ENCODE peak calls at places on chromosomes 1 and 21, in four cellular contexts. O, L, C and M are unnamed samples.

GRCh38 chr1:229028987-229029550 is 241.8 kb upstream of the RAB4A start:
- DNase-seq in O (no peak), C (no peak), L (no peak), M (no peak)

GRCh38 chr1:178490967-178491366 is 5.8 kb downstream of the CLEC20A start:
- DNase-seq in O (no peak), C (no peak), L (no peak), M (no peak)

GRCh38 chr1:32239790-32240139 is 7.3 kb upstream of the FAM167B start:
- DNase-seq in L (no peak), O (no peak), C (no peak), M (no peak)

GRCh38 chr1:17861685-17862084 is 106.6 kb downstream of the ACTL8 start:
- DNase-seq in L (peak; percentile 62), C (no peak), O (no peak), M (peak; percentile 25)

GRCh38 chr1:97108200-97108599 is 386.6 kb downstream of the PTBP2 start:
- DNase-seq in O (no peak), L (no peak), C (no peak), M (no peak)

GRCh38 chr1:217493290-217493689 is 137.6 kb downstream of the GPATCH2 start:
- DNase-seq in C (no peak), O (no peak), L (no peak), M (no peak)

GRCh38 chr1:243842978-243843490 is 7.0 kb downstream of the AKT3 start:
- DNase-seq in O (no peak), L (no peak), C (no peak), M (no peak)

GRCh38 chr1:16167331-16168143 is 11.7 kb upstream of the EPHA2 start:
- DNase-seq in C (peak; percentile 91), L (peak; percentile 92), O (peak; percentile 91), M (peak; percentile 89)

GRCh38 chr1:25198731-25199231 is 33.5 kb downstream of the SYF2 start:
- DNase-seq in O (no peak), L (no peak), C (peak; percentile 40), M (no peak)

GRCh38 chr1:150765229-150765976 is at the start of gene CTSS:
- DNase-seq in C (no peak), O (no peak), L (no peak), M (no peak)

GRCh38 chr1:40896482-40896881 is 34.3 kb upstream of the CITED4 start:
- DNase-seq in L (no peak), O (no peak), C (no peak), M (no peak)

GRCh38 chr1:236502972-236503639 is 20.7 kb upstream of the LGALS8 start:
- DNase-seq in L (no peak), O (peak; percentile 76), C (peak; percentile 57), M (peak; percentile 46)

GRCh38 chr1:38831753-38832734 is 27.5 kb downstream of the RRAGC start:
- DNase-seq in C (no peak), L (no peak), O (no peak), M (no peak)

GRCh38 chr1:38833146-38833545 is 26.4 kb downstream of the RRAGC start:
- DNase-seq in C (no peak), L (no peak), O (no peak), M (no peak)

GRCh38 chr1:38829368-38829767 is 30.2 kb downstream of the RRAGC start:
- DNase-seq in C (no peak), L (no peak), O (no peak), M (no peak)

GRCh38 chr1:38835230-38835827 is 24.2 kb downstream of the RRAGC start:
- DNase-seq in C (peak; percentile 71), L (peak; percentile 64), O (no peak), M (peak; percentile 37)

GRCh38 chr1:38834221-38834782 is 25.3 kb downstream of the RRAGC start:
- DNase-seq in O (no peak), C (no peak), L (no peak), M (no peak)
- TF ChIP-seq TEAD4 in O (no peak), C (no peak), L (no peak), M (no peak)

GRCh38 chr1:218823291-218823900 is 350.3 kb upstream of the LYPLAL1 start:
- DNase-seq in C (no peak), L (no peak), O (no peak), M (no peak)
- TF ChIP-seq TEAD4 in C (no peak), L (peak; percentile 28), O (no peak), M (no peak)

DNA sequence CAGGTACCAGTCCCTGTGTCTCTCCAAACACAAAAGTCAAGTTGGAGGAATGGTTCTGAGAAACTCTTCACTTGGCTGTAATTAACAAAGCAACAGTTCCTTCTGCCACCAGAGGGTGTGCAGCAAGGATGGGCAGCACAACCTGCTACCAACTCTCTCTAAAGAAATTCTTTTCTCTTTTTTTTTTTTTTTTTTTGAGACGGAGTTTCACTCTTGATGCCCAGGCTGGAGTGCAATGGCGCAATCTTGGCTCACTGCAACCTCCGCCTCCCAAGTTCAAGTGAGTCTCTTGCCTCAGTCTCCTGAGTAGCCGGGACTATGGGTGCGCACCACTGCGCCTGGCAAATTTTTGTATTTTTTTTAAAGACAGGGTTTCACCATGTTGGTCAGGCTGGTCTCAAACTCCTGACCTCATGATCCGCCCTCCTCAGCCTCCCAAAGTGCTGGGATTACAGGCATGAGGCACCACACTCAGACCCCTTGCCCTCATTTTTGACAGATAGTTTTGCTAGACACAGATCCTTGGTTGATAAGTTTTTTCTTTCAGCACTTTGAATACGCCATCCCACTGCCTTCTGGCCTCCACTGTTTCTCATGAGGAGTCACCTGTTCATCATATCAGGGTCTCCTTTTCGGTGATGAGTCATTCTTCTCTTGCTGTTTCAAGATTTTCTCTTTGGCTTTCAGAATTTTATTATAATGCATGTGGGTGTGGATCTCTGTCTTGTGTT is 12.1 kb upstream of the DEGS1 start:
- DNase-seq in L (peak; percentile 23), O (no peak), C (peak; percentile 32), M (peak; percentile 30)
- TF ChIP-seq TEAD4 in L (no peak), O (no peak), C (no peak), M (no peak)

GRCh38 chr1:177181631-177182291 is 11.0 kb downstream of the BRINP2 start:
- DNase-seq in L (peak; percentile 88), O (peak; percentile 96), C (peak; percentile 81), M (peak; percentile 92)

GRCh38 chr1:177183801-177184200 is 13.0 kb downstream of the BRINP2 start:
- DNase-seq in L (no peak), C (no peak), O (no peak), M (no peak)

GRCh38 chr1:177185209-177185608 is 14.5 kb downstream of the BRINP2 start:
- DNase-seq in L (no peak), O (peak; percentile 58), C (peak; percentile 24), M (peak; percentile 42)

GRCh38 chr1:177181280-177181630 is 10.5 kb downstream of the BRINP2 start:
- DNase-seq in L (peak; percentile 51), O (peak; percentile 67), C (peak; percentile 8), M (peak; percentile 43)
- TF ChIP-seq TEAD4 in L (no peak), O (no peak), C (no peak), M (no peak)

DNA sequence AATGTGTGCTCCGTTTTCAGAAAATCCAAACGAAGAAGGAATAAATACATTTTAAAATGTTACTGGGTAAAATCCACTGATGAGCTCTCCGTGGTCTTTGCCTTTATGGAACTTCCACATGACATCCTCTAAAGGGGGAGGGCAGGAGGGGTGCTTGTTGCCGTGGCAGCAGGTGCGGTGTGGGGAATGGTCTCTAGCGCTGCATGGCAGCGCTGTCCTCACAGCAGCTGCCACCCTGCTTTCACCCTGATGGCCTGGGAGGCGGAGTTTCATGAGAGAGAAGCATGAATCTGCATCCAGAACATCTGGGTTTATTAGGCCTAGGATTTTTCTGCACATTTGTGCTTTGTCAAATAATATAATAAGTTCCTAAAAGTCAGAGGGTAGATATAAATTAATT is 228.7 kb downstream of the DSCAM start:
- DNase-seq in L (peak; percentile 28), C (no peak), O (no peak), M (peak; percentile 19)
- TF ChIP-seq TEAD4 in L (no peak), C (no peak), O (no peak), M (no peak)